ENCODE peak calls at places on chromosomes 12 and 14, in six cellular contexts. D is T47D, E is GM12864, Y is GM19239, U is IMR-90, L is iPS-NIHi11. A is an unnamed sample.

GRCh38 chr12:33795536-33795935 is 226.8 kb upstream of the ALG10 start:
- DNase-seq in L (no peak), D (no peak), E (no peak), Y (no peak), U (no peak), A (no peak)

GRCh38 chr12:107309020-107309419 is 215.7 kb upstream of the CRY1 start:
- DNase-seq in E (no peak), L (no peak), D (no peak), U (no peak), Y (no peak), A (no peak)

GRCh38 chr14:103710771-103711392 is 4.4 kb downstream of the XRCC3 start:
- DNase-seq in E (no peak), U (no peak), Y (no peak), D (no peak), L (no peak), A (no peak)

GRCh38 chr12:3247077-3247476 is 169.9 kb downstream of the TSPAN9 start:
- DNase-seq in L (no peak), E (no peak), D (no peak), Y (no peak), U (no peak), A (no peak)

GRCh38 chr12:93762059-93762719 is 85.0 kb downstream of the CRADD start:
- DNase-seq in L (no peak), Y (no peak), U (peak; percentile 50), D (no peak), E (no peak), A (no peak)

GRCh38 chr14:90756755-90757345 is 59.4 kb downstream of the TTC7B start:
- DNase-seq in Y (no peak), D (no peak), U (no peak), L (no peak), E (no peak), A (peak; percentile 63)

GRCh38 chr12:11722578-11723138 is 73.2 kb downstream of the ETV6 start:
- DNase-seq in D (no peak), Y (no peak), L (no peak), E (no peak), U (no peak), A (no peak)

GRCh38 chr14:105840266-105841021 is 314.1 kb downstream of the TMEM121 start:
- DNase-seq in U (no peak), L (no peak), D (no peak), E (no peak), Y (no peak), A (peak; percentile 82)

GRCh38 chr14:38527502-38527878 is 271.6 kb upstream of the CLEC14A start:
- DNase-seq in E (no peak), U (no peak), D (no peak), L (no peak), Y (no peak), A (no peak)

GRCh38 chr12:84924956-84925355 is 12.4 kb upstream of the SLC6A15 start:
- DNase-seq in U (peak; percentile 23), L (no peak), Y (no peak), E (no peak), D (no peak), A (no peak)

GRCh38 chr14:37452323-37452722 is 142.7 kb downstream of the FOXA1 start:
- DNase-seq in D (no peak), Y (no peak), U (no peak), E (no peak), L (no peak), A (no peak)

GRCh38 chr12:53726342-53726741 is 910 bp downstream of the CALCOCO1 start:
- DNase-seq in Y (no peak), U (no peak), E (no peak), D (no peak), L (no peak), A (no peak)

GRCh38 chr14:71967709-71968108 is 35.5 kb downstream of the RGS6 start:
- DNase-seq in D (no peak), E (no peak), L (no peak), Y (no peak), U (no peak), A (no peak)

GRCh38 chr12:104353012-104353981 is 49.8 kb downstream of the EID3 start:
- DNase-seq in E (no peak), L (no peak), U (no peak), D (no peak), Y (no peak), A (peak; percentile 40)

GRCh38 chr14:36934304-36934703 is 238.1 kb downstream of the SLC25A21 start:
- DNase-seq in Y (no peak), L (no peak), U (no peak), E (no peak), D (no peak), A (no peak)

GRCh38 chr12:31298510-31298904 is 27.4 kb downstream of the SINHCAF start:
- DNase-seq in U (no peak), L (no peak), E (no peak), D (no peak), Y (no peak), A (no peak)

GRCh38 chr12:46915861-46916260 is 90.1 kb upstream of the SLC38A4 start:
- DNase-seq in L (no peak), E (no peak), Y (no peak), D (no peak), U (peak; percentile 55), A (no peak)

GRCh38 chr12:86216591-86216990 is 39.6 kb downstream of the MGAT4C start:
- DNase-seq in Y (no peak), U (no peak), E (no peak), D (no peak), L (no peak), A (no peak)

GRCh38 chr12:27424631-27425230 is 21.8 kb upstream of the SMCO2 start:
- DNase-seq in L (peak; percentile 65), Y (no peak), E (no peak), U (peak; percentile 58), D (peak; percentile 48), A (no peak)

GRCh38 chr12:53292441-53292840 is 2.9 kb upstream of the PFDN5 start:
- DNase-seq in Y (no peak), U (no peak), L (no peak), D (no peak), E (no peak), A (no peak)

A was measured in osteocyte.